ENCODE peak calls at places on chromosomes 2 and 18, in six cellular contexts. H is GM06990; U is GM19239; V is kidney epithelial cell; D is Jurkat, Clone E6-1; S is GM23248. F is an unnamed sample.

GRCh38 chr2:56449449-56449860 is 265.7 kb downstream of the CCDC85A start:
- DNase-seq in H (no peak), U (no peak), V (no peak), D (no peak), S (no peak), F (no peak)

GRCh38 chr18:46756559-46757201 is at the start of gene ST8SIA5:
- DNase-seq in H (peak; percentile 61), U (no peak), V (no peak), D (no peak), S (peak; percentile 18), F (peak; percentile 63)

GRCh38 chr2:2464095-2464494 is 133.0 kb upstream of the MYT1L start:
- DNase-seq in H (no peak), U (no peak), V (no peak), D (no peak), S (peak; percentile 1), F (no peak)

GRCh38 chr2:37976411-37976810 is 51.3 kb downstream of the RMDN2 start:
- DNase-seq in H (no peak), U (no peak), V (no peak), D (no peak), S (no peak), F (no peak)

GRCh38 chr18:7565677-7566076 is 1.4 kb upstream of the PTPRM start:
- DNase-seq in H (no peak), U (no peak), V (no peak), D (no peak), S (no peak), F (no peak)

GRCh38 chr2:584863-585823 is 92.1 kb downstream of the TMEM18 start:
- DNase-seq in H (no peak), U (no peak), V (no peak), D (peak; percentile 98), S (no peak), F (peak; percentile 37)

GRCh38 chr2:201936817-201937216 is 96.8 kb upstream of the FZD7 start:
- DNase-seq in H (no peak), U (no peak), V (no peak), D (no peak), S (no peak), F (no peak)

GRCh38 chr2:171521361-171522056 is 765 bp upstream of the CYBRD1 start:
- DNase-seq in H (no peak), U (peak; percentile 20), V (no peak), D (no peak), S (peak; percentile 3), F (no peak)

GRCh38 chr2:29343830-29344229 is 228.6 kb downstream of the CLIP4 start:
- DNase-seq in H (no peak), U (no peak), V (no peak), D (no peak), S (no peak), F (no peak)

GRCh38 chr2:234502919-234503285 is 6.0 kb upstream of the ARL4C start:
- DNase-seq in H (no peak), U (no peak), V (no peak), D (no peak), S (peak; percentile 48), F (no peak)

GRCh38 chr2:229815342-229815741 is 101.0 kb upstream of the DNER start:
- DNase-seq in H (no peak), U (no peak), V (no peak), D (no peak), S (peak; percentile 52), F (no peak)

GRCh38 chr2:54773233-54773632 is 49.8 kb downstream of the EML6 start:
- DNase-seq in H (no peak), U (no peak), V (no peak), D (no peak), S (no peak), F (no peak)

GRCh38 chr2:24435391-24436316 is 55.4 kb upstream of the NCOA1 start:
- DNase-seq in H (no peak), U (no peak), V (no peak), D (no peak), S (peak; percentile 34), F (no peak)

GRCh38 chr18:72530622-72531021 is 13.5 kb downstream of the CBLN2 start:
- DNase-seq in H (no peak), U (no peak), V (no peak), D (no peak), S (no peak), F (no peak)

GRCh38 chr18:78406743-78407455 is 572.7 kb upstream of the SALL3 start:
- DNase-seq in H (no peak), U (no peak), V (no peak), D (peak; percentile 90), S (no peak), F (no peak)

GRCh38 chr2:177740718-177741117 is 331.9 kb downstream of the PDE11A start:
- DNase-seq in H (no peak), U (no peak), V (no peak), D (no peak), S (no peak), F (no peak)

GRCh38 chr18:33440011-33440383 is 524 bp downstream of the CCDC178 start:
- DNase-seq in H (no peak), U (no peak), V (peak; percentile 19), D (peak; percentile 2), S (peak; percentile 65), F (peak; percentile 23)

GRCh38 chr2:25257931-25258771 is 83.6 kb downstream of the DNMT3A start:
- DNase-seq in H (no peak), U (no peak), V (no peak), D (no peak), S (no peak), F (no peak)

GRCh38 chr2:36597532-36598377 is at the start of gene FEZ2:
- DNase-seq in H (peak; percentile 91), U (peak; percentile 89), V (peak; percentile 23), D (peak; percentile 12), S (peak; percentile 89), F (peak; percentile 90)

GRCh38 chr2:99140860-99141109 is 722 bp upstream of the C2orf15 start:
- DNase-seq in H (no peak), U (no peak), V (no peak), D (no peak), S (no peak), F (peak; percentile 16)

GRCh38 chr2:197946562-197946961 is 142.2 kb downstream of the PLCL1 start:
- DNase-seq in H (no peak), U (no peak), V (no peak), D (no peak), S (peak; percentile 39), F (no peak)

GRCh38 chr18:35117951-35118411 is 76.8 kb downstream of the MAPRE2 start:
- DNase-seq in H (no peak), U (no peak), V (peak; percentile 23), D (no peak), S (peak; percentile 72), F (no peak)

GRCh38 chr2:234968633-234969328 is 17.0 kb downstream of the SH3BP4 start:
- DNase-seq in H (no peak), U (no peak), V (no peak), D (no peak), S (no peak), F (no peak)

GRCh38 chr2:236733156-236733555 is 163.5 kb downstream of the ACKR3 start:
- DNase-seq in H (no peak), U (no peak), V (no peak), D (no peak), S (no peak), F (no peak)

GRCh38 chr2:191155608-191156071 is 4.8 kb upstream of the STAT4 start:
- DNase-seq in H (peak; percentile 20), U (no peak), V (no peak), D (peak; percentile 44), S (peak; percentile 75), F (peak; percentile 31)

GRCh38 chr2:59034791-59035190 is 793.7 kb upstream of the FANCL start:
- DNase-seq in H (no peak), U (no peak), V (no peak), D (no peak), S (peak; percentile 3), F (no peak)

GRCh38 chr2:162146906-162147305 is 5.1 kb downstream of the GCG start:
- DNase-seq in H (no peak), U (no peak), V (no peak), D (no peak), S (peak; percentile 22), F (no peak)

GRCh38 chr2:189799531-189799930 is 15.3 kb downstream of the PMS1 start:
- DNase-seq in H (no peak), U (no peak), V (no peak), D (no peak), S (peak; percentile 87), F (no peak)

GRCh38 chr18:22171263-22171838 is 2.0 kb downstream of the GATA6 start:
- DNase-seq in H (no peak), U (no peak), V (no peak), D (no peak), S (peak; percentile 39), F (no peak)

GRCh38 chr2:20164734-20165242 is 60.1 kb downstream of the SDC1 start:
- DNase-seq in H (no peak), U (no peak), V (no peak), D (no peak), S (no peak), F (no peak)